ENCODE peak calls at places on chromosomes 1 and 21, in eight cellular contexts. Z, R, W, U, L, P, Q and B are unnamed samples.

GRCh38 chr21:19981938-19982337 is 1016.3 kb upstream of the NCAM2 start:
- DNase-seq in Z (no peak), R (no peak), W (no peak), U (no peak), L (no peak), P (no peak), Q (no peak), B (no peak)

GRCh38 chr1:200028586-200029034 is 1.1 kb downstream of the NR5A2 start:
- DNase-seq in Z (no peak), R (no peak), W (no peak), U (peak), L (no peak), P (no peak), Q (no peak), B (no peak)

GRCh38 chr1:167276969-167277368 is 56.3 kb downstream of the POU2F1 start:
- DNase-seq in Z (no peak), R (no peak), W (no peak), U (no peak), L (no peak), P (no peak), Q (no peak), B (no peak)

GRCh38 chr1:155261401-155261887 is 716 bp downstream of the SCAMP3 start:
- DNase-seq in Z (no peak), R (no peak), W (no peak), U (peak), L (no peak), P (no peak), Q (peak), B (no peak)

GRCh38 chr1:165635823-165636222 is 4.8 kb downstream of the MGST3 start:
- DNase-seq in Z (no peak), R (no peak), W (no peak), U (peak), L (no peak), P (no peak), Q (no peak), B (no peak)

GRCh38 chr1:185739967-185740366 is 5.8 kb downstream of the HMCN1 start:
- DNase-seq in Z (no peak), R (no peak), W (no peak), U (no peak), L (no peak), P (no peak), Q (no peak), B (no peak)

GRCh38 chr1:153626929-153627796 is at the start of gene S100A13:
- DNase-seq in Z (no peak), R (peak), W (peak), U (peak), L (peak), P (peak), Q (peak), B (no peak)

GRCh38 chr1:219876798-219877209 is 51.6 kb downstream of the SLC30A10 start:
- DNase-seq in Z (no peak), R (no peak), W (no peak), U (no peak), L (no peak), P (no peak), Q (peak), B (no peak)

GRCh38 chr1:57229998-57230397 is 193.9 kb downstream of the DAB1 start:
- DNase-seq in Z (no peak), R (no peak), W (no peak), U (no peak), L (no peak), P (no peak), Q (no peak), B (no peak)

GRCh38 chr1:160261526-160261877 is 847 bp downstream of the DCAF8 start:
- DNase-seq in Z (no peak), R (peak), W (peak), U (peak), L (no peak), P (peak), Q (peak), B (no peak)

GRCh38 chr1:171985639-171986038 is 144.3 kb downstream of the DNM3 start:
- DNase-seq in Z (no peak), R (no peak), W (no peak), U (peak), L (no peak), P (no peak), Q (no peak), B (no peak)

GRCh38 chr21:31142600-31142999 is 104.3 kb upstream of the KRTAP19-8 start:
- DNase-seq in Z (no peak), R (no peak), W (no peak), U (peak), L (no peak), P (no peak), Q (no peak), B (no peak)

GRCh38 chr21:31140025-31140424 is 101.7 kb upstream of the KRTAP19-8 start:
- DNase-seq in Z (no peak), R (no peak), W (no peak), U (no peak), L (no peak), P (no peak), Q (no peak), B (no peak)

GRCh38 chr21:31137951-31138350 is 99.7 kb upstream of the KRTAP19-8 start:
- DNase-seq in Z (no peak), R (no peak), W (no peak), U (no peak), L (no peak), P (no peak), Q (no peak), B (no peak)

GRCh38 chr21:31143021-31143420 is 104.7 kb upstream of the KRTAP19-8 start:
- DNase-seq in Z (no peak), R (no peak), W (no peak), U (no peak), L (no peak), P (no peak), Q (no peak), B (no peak)

GRCh38 chr21:31141389-31142021 is 103.2 kb upstream of the KRTAP19-8 start:
- DNase-seq in Z (no peak), R (no peak), W (no peak), U (no peak), L (no peak), P (no peak), Q (no peak), B (no peak)
- TF ChIP-seq CTCF in Z (no peak), R (no peak), W (no peak), U (no peak), L (no peak), P (no peak), Q (no peak), B (no peak)

DNA sequence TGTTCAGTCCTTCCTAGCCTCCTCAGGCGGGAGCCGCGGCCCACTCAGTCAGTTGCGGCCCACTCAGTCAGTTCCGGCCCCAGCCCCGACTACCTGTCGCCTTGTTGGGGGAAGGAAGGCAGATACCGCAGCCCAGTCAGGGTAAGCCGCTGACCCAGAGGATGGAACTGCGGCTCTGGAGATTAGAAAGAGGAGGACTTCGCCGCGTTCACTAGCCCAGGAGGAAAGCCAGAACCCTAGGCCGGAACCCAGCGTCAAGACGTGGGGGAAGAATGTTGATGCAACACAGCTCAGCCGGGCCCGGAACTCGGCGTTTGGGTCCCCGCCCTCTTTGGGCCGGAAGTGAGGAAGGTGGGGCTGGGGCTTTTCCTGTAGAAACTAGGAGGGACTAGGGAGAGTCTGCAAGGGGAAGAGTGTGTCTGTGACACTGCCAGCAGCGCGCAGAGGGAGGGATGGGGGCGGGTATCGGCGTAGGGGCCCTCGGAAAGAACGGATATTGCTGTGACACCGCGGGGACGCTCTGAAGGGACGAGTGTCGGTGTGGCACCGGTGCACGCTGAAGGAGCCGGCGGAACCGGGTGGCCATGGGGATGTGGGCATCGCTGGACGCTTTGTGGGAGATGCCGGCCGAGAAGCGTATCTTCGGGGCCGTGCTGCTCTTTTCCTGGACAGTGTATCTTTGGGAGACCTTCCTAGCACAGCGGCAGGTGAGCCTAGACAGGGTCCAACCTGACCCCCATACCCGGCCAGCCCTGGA is at the start of gene ZMPSTE24:
- DNase-seq in Z (peak), R (peak), W (peak), U (peak), L (peak), P (peak), Q (peak), B (peak)
- TF ChIP-seq CTCF in Z (no peak), R (no peak), W (no peak), U (no peak), L (no peak), P (no peak), Q (no peak), B (no peak)

GRCh38 chr1:28412731-28413130 is 43.2 kb downstream of the PHACTR4 start:
- DNase-seq in Z (no peak), R (no peak), W (no peak), U (no peak), L (no peak), P (no peak), Q (no peak), B (no peak)
- TF ChIP-seq CTCF in Z (no peak), R (no peak), W (no peak), U (no peak), L (no peak), P (no peak), Q (peak), B (no peak)

DNA sequence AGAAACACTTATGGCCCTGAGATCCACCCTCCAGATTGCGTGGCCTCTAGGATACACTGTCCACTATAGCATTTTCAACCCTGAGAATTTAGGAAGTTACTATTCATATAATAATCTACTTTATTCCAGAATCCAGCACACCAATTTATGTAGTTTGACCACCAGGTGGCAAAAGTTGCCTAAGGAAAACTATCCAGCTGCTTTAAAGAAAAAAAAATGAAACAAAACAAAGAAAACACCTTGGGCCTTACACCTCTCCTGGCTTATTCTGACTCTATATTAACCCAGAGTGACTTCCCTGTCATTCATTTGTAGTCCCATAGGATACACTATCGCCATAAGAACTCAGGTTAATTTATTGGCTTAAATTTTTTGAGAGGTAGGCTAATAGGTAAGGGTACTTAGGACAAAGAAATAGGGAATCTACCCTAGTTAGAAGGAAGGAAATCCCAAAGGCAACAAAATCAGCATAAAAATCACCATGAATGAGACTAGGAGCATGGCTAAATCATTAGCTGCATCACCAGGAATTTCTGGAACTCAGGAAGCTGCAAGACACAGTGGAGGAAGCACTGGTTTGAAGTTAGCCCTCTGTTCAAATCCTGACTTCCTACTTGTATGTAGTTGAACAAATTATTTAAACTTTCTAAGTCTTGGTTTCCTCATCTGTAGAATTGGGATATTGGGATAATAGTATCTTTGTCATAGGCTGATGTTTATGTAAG is 107.5 kb downstream of the SPAG17 start:
- DNase-seq in Z (no peak), R (no peak), W (peak), U (no peak), L (no peak), P (no peak), Q (peak), B (no peak)
- TF ChIP-seq CTCF in Z (peak), R (peak), W (peak), U (peak), L (peak), P (no peak), Q (peak), B (peak)

DNA sequence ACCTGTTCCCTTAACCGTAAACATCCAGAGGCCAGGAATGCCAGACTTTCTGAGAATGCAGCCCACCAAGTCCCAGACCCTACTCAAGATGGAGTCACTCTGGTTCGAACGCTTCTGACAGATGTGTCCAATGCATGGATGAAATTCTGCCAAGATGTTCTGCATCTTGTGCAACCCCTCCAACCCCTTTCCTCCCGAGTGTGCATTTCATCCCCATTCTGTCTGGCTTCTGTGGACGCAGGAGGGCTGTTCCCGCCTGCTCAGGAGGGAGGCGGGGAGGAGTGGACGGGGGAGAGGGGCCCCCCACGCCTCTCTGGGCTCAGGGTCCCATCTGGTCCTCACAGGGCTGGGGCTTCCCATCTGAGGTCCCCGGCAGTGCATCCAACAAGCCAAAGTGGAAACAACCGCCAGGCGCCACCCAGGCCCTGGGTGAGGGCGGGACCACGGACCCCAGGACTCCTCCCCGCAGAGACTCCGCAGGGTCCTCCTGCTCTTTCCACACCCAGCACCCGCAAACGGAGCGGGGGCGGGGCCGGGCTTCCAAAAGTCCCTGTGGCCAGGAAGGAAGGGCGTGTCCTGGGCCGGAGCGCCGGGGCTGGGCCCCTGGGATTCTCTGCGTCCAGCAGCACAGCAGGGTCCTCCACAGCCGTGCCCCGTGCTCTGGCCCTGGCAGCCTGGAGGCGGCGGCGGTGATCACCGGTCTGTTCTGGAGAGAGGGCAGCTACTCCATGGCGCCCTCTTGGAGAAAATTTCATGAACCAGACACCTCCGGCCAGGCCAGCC is 27.7 kb upstream of the SUMO3 start:
- DNase-seq in Z (no peak), R (no peak), W (no peak), U (peak), L (no peak), P (peak), Q (peak), B (no peak)
- TF ChIP-seq CTCF in Z (no peak), R (peak), W (peak), U (peak), L (no peak), P (no peak), Q (peak), B (peak)

GRCh38 chr1:53725238-53725689 is 13.7 kb downstream of the GLIS1 start:
- DNase-seq in Z (no peak), R (no peak), W (no peak), U (no peak), L (no peak), P (no peak), Q (peak), B (no peak)
- TF ChIP-seq CTCF in Z (peak), R (no peak), W (no peak), U (peak), L (no peak), P (no peak), Q (peak), B (peak)